ENCODE peak calls at places on chromosomes 5 and 9, in four cellular contexts. I, D, R and Y are unnamed samples.

GRCh38 chr5:68194405-68194804 is 21.2 kb upstream of the PIK3R1 start:
- DNase-seq in R (no peak), D (no peak), I (no peak), Y (no peak)

GRCh38 chr9:7148243-7148765 is 390.5 kb downstream of the KDM4C start:
- DNase-seq in I (no peak), R (no peak), D (no peak), Y (no peak)

GRCh38 chr5:141094481-141095262 is at the start of gene PCDHB2:
- DNase-seq in D (peak), R (peak), I (peak), Y (no peak)

GRCh38 chr9:28439688-28440087 is 866.4 kb upstream of the C9orf72 start:
- DNase-seq in D (no peak), I (no peak), R (no peak), Y (no peak)

GRCh38 chr5:63916786-63917185 is 45.5 kb downstream of the HTR1A start:
- DNase-seq in I (no peak), R (no peak), D (no peak), Y (peak)

GRCh38 chr9:94096819-94097577 is 12.7 kb downstream of the PTPDC1 start:
- DNase-seq in I (no peak), R (no peak), D (no peak), Y (no peak)

GRCh38 chr9:99012957-99013512 is 69.3 kb downstream of the COL15A1 start:
- DNase-seq in I (no peak), D (no peak), R (peak), Y (peak)

GRCh38 chr5:130514984-130515690 is 610.9 kb downstream of the CHSY3 start:
- DNase-seq in D (peak), R (no peak), I (no peak), Y (no peak)

GRCh38 chr9:111851536-111851935 is 45.1 kb upstream of the UGCG start:
- DNase-seq in I (no peak), D (no peak), R (no peak), Y (peak)

GRCh38 chr9:4081549-4081895 is 218.3 kb downstream of the GLIS3 start:
- DNase-seq in R (no peak), D (peak), I (no peak), Y (no peak)

GRCh38 chr9:842918-843468 is 1.5 kb downstream of the DMRT1 start:
- DNase-seq in I (no peak), R (peak), D (no peak), Y (no peak)

GRCh38 chr9:133238272-133238850 is 29.3 kb upstream of the OBP2B start:
- DNase-seq in I (peak), D (peak), R (peak), Y (no peak)

GRCh38 chr9:2418619-2419018 is 203.0 kb upstream of the VLDLR start:
- DNase-seq in D (peak), R (peak), I (no peak), Y (no peak)

GRCh38 chr5:66882592-66883227 is 286.5 kb downstream of the MAST4 start:
- DNase-seq in D (peak), R (no peak), I (no peak), Y (peak)

GRCh38 chr5:66884589-66885228 is 288.5 kb downstream of the MAST4 start:
- DNase-seq in R (no peak), D (peak), I (no peak), Y (no peak)

GRCh38 chr5:66877843-66878242 is 281.6 kb downstream of the MAST4 start:
- DNase-seq in D (peak), I (no peak), R (no peak), Y (no peak)

GRCh38 chr5:66876266-66876807 is 280.1 kb downstream of the MAST4 start:
- DNase-seq in I (no peak), R (no peak), D (no peak), Y (no peak)

DNA sequence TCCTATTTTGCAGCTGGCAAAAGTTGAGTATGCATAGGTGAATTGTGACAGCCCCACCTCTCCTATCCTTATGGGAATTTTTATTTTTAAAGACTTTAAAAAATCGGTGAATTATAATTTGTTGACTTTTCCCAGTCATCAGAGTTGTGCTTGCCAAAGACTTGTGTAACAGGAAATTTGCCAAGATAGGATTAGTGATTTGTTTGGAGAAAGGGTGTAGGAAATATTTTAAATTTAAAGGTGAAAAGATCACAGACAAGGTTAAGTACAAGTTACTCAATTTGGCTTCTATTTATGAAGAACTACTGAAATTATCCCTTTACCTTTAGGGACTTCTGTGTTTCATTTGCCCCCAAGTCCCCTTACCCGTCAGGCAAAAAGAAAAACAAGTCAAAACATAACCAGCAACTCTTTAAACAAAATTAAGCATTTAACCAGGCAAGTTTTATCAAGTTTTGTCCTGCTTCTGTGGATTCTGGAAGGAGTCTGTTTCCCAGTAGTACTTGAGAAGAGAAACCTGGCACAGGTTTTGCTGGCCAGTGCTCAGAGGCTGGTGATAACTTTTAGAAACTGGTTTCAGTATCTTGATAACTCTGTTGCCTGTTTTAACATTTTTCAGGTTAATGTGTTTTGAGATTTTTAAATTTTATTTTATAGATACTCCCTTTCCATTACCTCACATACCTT is 285.4 kb downstream of the MAST4 start:
- DNase-seq in R (no peak), I (no peak), D (peak), Y (no peak)
- H3K4me2 ChIP-seq in R (no peak), I (no peak), D (no peak), Y (no peak)

DNA sequence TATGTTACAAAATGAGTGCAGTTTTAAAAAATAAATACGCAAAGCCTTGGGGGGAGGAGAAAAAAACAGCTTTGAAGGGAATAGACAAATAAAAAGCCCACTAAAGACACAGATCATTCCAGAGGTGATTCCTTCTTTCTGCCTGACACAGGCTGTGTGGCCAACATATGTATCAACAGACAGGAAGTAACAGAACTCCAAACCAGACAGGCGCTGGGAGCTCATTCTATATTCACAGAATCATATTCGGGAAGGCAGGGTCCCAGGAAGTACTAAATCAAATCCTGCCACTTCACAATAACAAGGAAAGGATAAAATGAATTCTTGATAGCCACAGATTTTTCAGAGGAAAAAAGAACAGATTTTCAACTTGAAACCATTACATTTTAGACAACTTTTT is 62.1 kb downstream of the SEMA5A start:
- DNase-seq in I (no peak), R (no peak), D (peak), Y (no peak)
- H4K8ac ChIP-seq in I (no peak), R (no peak), D (no peak), Y (no peak)

GRCh38 chr5:56206126-56206525 is 27.0 kb downstream of the ANKRD55 start:
- DNase-seq in I (no peak), D (peak), R (no peak), Y (no peak)
- H3K4me2 ChIP-seq in I (no peak), D (no peak), R (no peak), Y (no peak)

GRCh38 chr5:134003957-134004625 is 684 bp downstream of the VDAC1 start:
- DNase-seq in D (peak), I (no peak), R (peak), Y (peak)
- H4K8ac ChIP-seq in D (peak), I (peak), R (peak), Y (peak)

GRCh38 chr9:103661663-103662062 is 432.4 kb upstream of the SMC2 start:
- DNase-seq in R (no peak), D (peak), I (no peak), Y (no peak)
- H3K4me2 ChIP-seq in R (no peak), D (no peak), I (no peak), Y (no peak)

GRCh38 chr5:15604986-15605385 is 105.0 kb downstream of the FBXL7 start:
- DNase-seq in D (no peak), R (no peak), I (no peak), Y (no peak)
- H4K8ac ChIP-seq in D (no peak), R (no peak), I (no peak), Y (no peak)

GRCh38 chr5:95090774-95091173 is 194.1 kb downstream of the MCTP1 start:
- DNase-seq in I (no peak), R (no peak), D (no peak), Y (no peak)

GRCh38 chr5:95087819-95088317 is 197.0 kb downstream of the MCTP1 start:
- DNase-seq in I (no peak), R (no peak), D (no peak), Y (peak)

GRCh38 chr5:95084757-95085156 is 200.1 kb downstream of the MCTP1 start:
- DNase-seq in R (no peak), I (no peak), D (no peak), Y (no peak)

GRCh38 chr5:95083606-95084005 is 201.3 kb downstream of the MCTP1 start:
- DNase-seq in R (no peak), D (no peak), I (no peak), Y (no peak)

DNA sequence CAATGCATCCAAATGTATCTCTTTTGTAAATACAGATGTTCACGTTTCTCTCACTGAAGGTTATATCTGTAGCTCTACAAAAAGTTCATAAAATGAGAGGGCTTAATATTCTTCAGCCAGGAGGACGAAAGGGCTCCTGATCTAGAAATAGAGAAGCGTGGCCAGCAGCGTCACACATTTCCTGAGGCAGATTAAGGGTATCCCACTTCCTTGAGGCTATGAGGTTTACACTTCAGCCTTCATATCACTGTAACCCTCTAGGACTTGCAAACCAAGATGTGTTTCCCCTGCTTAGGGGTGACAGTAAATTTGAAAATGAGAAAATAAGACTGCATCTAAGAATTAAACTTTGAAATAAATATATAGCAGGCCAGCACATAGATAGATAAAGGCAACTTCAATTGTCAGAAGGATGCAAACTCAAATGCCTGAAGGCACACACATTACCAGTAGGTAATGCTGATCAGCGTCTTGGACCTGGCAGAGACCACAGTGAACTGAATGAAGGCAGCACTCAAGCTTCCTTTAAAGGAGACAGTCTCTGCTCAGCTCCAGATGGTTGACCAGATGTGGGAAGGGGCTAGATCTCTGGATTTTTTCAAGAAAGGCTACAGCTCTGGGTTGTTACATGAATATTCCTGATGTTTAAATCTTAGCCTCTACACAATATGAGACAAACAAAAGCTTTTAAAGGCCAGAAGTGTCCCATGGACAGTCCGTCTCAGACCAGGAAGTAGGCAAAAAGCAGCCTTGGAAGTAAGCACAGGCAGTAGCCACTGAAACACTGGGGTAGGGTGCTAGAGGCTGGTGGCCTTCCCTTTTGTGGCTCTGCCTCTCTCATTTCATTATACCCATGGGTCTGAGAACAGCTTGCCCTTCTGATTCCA is 197.7 kb downstream of the MCTP1 start:
- DNase-seq in R (no peak), D (no peak), I (no peak), Y (no peak)
- H3K4me2 ChIP-seq in R (no peak), D (no peak), I (no peak), Y (no peak)

DNA sequence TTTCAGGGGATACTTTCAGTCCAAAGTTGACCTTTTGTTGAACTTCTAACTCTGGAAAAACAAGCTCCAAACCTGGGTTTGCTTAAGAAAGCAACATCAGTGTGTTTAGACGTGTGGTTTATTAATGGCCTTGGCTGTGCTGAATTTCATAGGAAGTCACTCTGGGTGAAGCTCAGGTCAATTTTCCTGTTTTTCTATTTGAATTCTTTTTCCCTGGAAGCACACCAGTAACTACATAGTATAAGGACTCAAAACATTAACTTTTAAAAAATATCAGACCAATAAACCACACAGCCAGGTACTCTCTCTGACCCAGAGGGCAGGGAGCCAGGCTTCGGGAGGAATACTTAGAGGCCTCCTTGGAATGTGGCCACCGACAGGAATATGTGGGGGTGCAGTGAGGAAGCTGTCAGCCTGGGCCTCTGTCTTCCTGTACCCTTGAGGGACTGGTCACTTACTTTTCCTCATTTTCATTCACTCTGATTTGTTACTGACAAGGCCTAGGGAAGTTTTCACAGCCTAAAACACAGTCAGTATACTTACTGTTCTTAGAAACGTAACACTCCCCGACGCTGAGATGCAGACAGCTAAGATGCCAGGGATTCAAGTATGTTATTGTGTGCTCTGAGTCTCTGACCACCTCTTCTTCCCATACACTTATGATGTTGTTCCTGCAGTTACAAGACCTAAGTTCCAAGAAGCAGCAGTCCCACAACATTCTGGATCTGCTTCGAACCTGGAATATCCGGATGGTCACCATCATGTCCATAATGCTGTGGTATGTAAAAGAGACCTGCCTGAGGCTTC is 18.9 kb downstream of the SLC22A5 start:
- DNase-seq in R (no peak), D (peak), I (no peak), Y (peak)
- H4K8ac ChIP-seq in R (no peak), D (peak), I (no peak), Y (no peak)

DNA sequence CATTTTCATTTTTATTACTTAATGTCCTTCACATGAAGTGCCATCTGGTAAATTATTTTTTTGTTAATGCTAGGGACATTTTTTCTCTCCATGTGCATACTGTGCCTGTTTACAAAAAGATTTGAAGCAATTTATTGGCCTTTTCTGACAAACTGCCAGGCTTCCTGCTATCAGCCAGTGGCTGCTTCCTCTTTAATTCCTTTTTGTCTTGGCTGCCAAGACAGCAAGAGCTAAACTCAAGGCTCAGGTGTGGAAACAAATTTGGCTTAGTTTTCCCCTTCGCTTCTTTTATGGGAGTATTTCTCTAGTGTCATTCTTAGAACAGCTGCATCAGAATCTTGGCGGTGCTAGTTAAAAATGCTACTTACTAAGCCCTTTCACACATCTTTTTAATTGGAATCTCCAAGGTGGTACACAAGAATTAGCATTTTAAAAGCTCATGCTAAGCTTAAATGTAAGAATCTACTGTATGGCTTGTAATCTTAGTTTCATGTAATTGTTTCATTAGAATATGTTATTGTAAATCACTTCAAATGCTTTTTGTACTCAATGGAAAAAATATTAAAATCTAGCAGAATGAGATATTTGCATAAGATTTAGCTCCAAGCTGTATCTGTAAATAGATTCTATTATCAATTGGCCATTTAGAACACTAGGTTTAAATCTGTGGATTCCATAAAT is 134.2 kb upstream of the RASGRF2 start:
- DNase-seq in R (no peak), D (no peak), I (no peak), Y (no peak)
- H3K4me2 ChIP-seq in R (no peak), D (no peak), I (no peak), Y (no peak)